ENCODE peak calls at places on chromosomes 7 and 10, in six cellular contexts. D, T, N, E, B and Z are unnamed samples.

GRCh38 chr10:13099666-13100348 is at the start of gene OPTN:
- DNase-seq in N (peak), T (peak), B (peak), E (peak), D (peak), Z (peak)

GRCh38 chr7:20514364-20514763 is 101.1 kb upstream of the ABCB5 start:
- DNase-seq in T (no peak), D (peak), E (no peak), B (peak), N (no peak), Z (no peak)

GRCh38 chr10:33927347-33927746 is 592.9 kb upstream of the NRP1 start:
- DNase-seq in B (peak), E (no peak), D (no peak), N (no peak), T (no peak), Z (no peak)

GRCh38 chr10:69241575-69241974 is 21.4 kb downstream of the HKDC1 start:
- DNase-seq in D (peak), T (no peak), B (no peak), N (no peak), E (no peak), Z (no peak)

GRCh38 chr7:36281945-36282727 is 107.5 kb upstream of the ANLN start:
- DNase-seq in D (peak), T (no peak), E (no peak), B (peak), N (peak), Z (no peak)

GRCh38 chr7:139035588-139036353 is at the start of gene ZC3HAV1L:
- DNase-seq in D (peak), N (peak), E (no peak), B (peak), T (peak), Z (peak)

GRCh38 chr10:92846-93245 is 42.4 kb upstream of the ZMYND11 start:
- DNase-seq in D (no peak), T (no peak), N (no peak), B (no peak), E (no peak), Z (no peak)

GRCh38 chr7:105656922-105657521 is 75.7 kb upstream of the EFCAB10 start:
- DNase-seq in N (no peak), D (no peak), E (no peak), B (no peak), T (peak), Z (peak)

GRCh38 chr10:46544989-46545791 is 11.3 kb downstream of the GPRIN2 start:
- DNase-seq in T (peak), B (no peak), E (peak), N (no peak), D (peak), Z (no peak)
- TF ChIP-seq CTCF in T (peak), B (peak), E (no peak), N (peak), D (peak), Z (peak)

DNA sequence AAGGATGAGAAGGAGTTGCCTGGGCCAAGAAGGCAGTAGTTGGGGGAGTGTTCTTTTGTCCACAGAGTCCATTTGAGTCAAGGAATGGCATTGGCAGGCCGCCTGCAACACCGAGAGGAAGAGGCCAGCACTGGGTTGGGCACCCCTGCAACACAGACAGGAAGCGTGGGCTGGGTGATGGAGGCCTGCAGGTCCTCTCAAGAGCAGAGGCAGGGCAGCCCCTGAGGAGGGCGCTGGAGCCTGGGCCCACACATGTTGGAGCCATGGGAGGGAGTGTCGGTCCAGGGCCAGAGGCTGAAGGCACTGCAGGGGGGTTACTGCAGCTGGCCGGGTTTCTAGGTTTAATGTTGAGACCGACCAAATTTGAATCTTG is 137.3 kb downstream of the PTPN20 start:
- DNase-seq in T (no peak), D (peak), E (no peak), B (no peak), N (no peak), Z (no peak)
- TF ChIP-seq CTCF in T (no peak), D (peak), E (no peak), B (peak), N (no peak), Z (no peak)

GRCh38 chr7:153381275-153382119 is 621.9 kb downstream of the ACTR3B start:
- DNase-seq in E (no peak), T (peak), D (no peak), B (no peak), N (no peak), Z (peak)
- TF ChIP-seq CTCF in E (peak), T (peak), D (no peak), B (peak), N (no peak), Z (peak)

GRCh38 chr7:41315764-41316163 is 387.1 kb downstream of the INHBA start:
- DNase-seq in N (no peak), T (no peak), B (no peak), D (no peak), E (no peak), Z (no peak)
- TF ChIP-seq CTCF in N (no peak), T (no peak), B (peak), D (peak), E (no peak), Z (no peak)

GRCh38 chr10:80159166-80159888 is 26.8 kb downstream of the PLAC9 start:
- DNase-seq in N (no peak), E (no peak), B (no peak), D (no peak), T (no peak), Z (no peak)

GRCh38 chr10:80163741-80164341 is 31.3 kb downstream of the PLAC9 start:
- DNase-seq in N (peak), B (no peak), D (peak), T (no peak), E (no peak), Z (no peak)

GRCh38 chr10:80160361-80161128 is 28.0 kb downstream of the PLAC9 start:
- DNase-seq in E (no peak), B (no peak), D (no peak), N (no peak), T (no peak), Z (no peak)

GRCh38 chr10:80158598-80159127 is 26.1 kb downstream of the PLAC9 start:
- DNase-seq in D (peak), T (no peak), B (peak), N (peak), E (peak), Z (no peak)

DNA sequence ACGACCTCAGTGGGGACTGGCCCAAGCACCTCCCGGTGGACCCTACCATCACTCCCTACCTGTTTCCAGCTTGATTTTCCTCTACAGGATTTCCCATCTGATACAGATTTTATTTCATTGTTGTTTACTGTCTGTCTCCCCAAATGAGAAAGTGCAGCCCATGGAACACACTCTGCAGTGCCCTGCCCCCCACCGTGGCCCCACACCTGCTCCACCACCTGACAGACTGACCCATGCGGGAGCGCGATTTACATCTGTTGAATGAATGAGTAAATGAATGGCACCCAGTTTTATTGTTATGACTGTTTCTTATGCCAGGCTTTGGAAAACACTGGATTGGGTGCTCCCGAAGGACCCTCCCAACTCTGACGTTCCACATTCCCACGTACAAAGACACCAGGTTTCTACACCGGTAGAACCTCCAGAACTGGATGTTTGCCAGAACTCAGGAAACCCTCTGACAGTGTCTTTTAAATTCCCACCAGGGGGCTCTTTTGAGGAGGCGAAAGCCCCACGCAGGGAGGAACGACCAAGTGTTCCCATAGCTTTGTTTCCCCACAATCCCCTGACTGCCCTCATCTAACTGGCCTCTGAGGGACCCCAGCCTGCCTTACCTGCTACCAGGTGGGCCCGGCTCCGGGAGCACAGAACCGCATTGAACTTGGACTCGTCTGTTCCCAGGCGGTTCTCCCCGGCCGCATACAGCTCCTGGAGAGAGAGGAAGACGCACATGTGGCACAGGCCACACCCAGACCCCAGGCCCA is 29.0 kb downstream of the PLAC9 start:
- DNase-seq in N (no peak), B (no peak), T (no peak), E (no peak), D (no peak), Z (no peak)
- TF ChIP-seq CTCF in N (peak), B (peak), T (no peak), E (no peak), D (no peak), Z (no peak)